ENCODE peak calls at places on chromosomes 5 and 9, in nine cellular contexts. One of them, this sample, is unnamed.

GRCh38 chr9:73446306-73446705 is 294.6 kb downstream of the ANXA1 start:
- ATAC-seq in lung: no peak
- ATAC-seq in natural killer cell: no peak
- ATAC-seq in activated T-helper 17 cell treated with anti-CD3 and anti-CD28 coated beads, Interleukin-2, amount 50 U/mL, for 72 hours: no peak
- ATAC-seq in CD4-positive, alpha-beta T cell: no peak
- ATAC-seq in activated CD4-positive, alpha-beta T cell treated with anti-CD3 and anti-CD28 coated beads for 36 hours: no peak
- ATAC-seq in Right ventricle myocardium superior: peak; percentile 44
- ATAC-seq in stimulated activated naive B cell treated with anti-CD40 and anti-IgM and Interleukin-4, amounts not matched to agents 10 μg/mL and 1 μg/mL and 100 μg/mL, for 72 hours: no peak
- ATAC-seq in HCT116: no peak
- ATAC-seq in this sample: no peak

GRCh38 chr9:73089304-73089985 is 62.2 kb upstream of the ANXA1 start:
- ATAC-seq in lung: no peak
- ATAC-seq in natural killer cell: no peak
- ATAC-seq in activated T-helper 17 cell treated with anti-CD3 and anti-CD28 coated beads, Interleukin-2, amount 50 U/mL, for 72 hours: no peak
- ATAC-seq in CD4-positive, alpha-beta T cell: no peak
- ATAC-seq in activated CD4-positive, alpha-beta T cell treated with anti-CD3 and anti-CD28 coated beads for 36 hours: no peak
- ATAC-seq in Right ventricle myocardium superior: no peak
- ATAC-seq in stimulated activated naive B cell treated with anti-CD40 and anti-IgM and Interleukin-4, amounts not matched to agents 10 μg/mL and 1 μg/mL and 100 μg/mL, for 72 hours: no peak
- ATAC-seq in HCT116: no peak
- ATAC-seq in this sample: no peak

GRCh38 chr5:126680215-126680817 is 79.6 kb downstream of the PHAX start:
- ATAC-seq in lung: no peak
- ATAC-seq in natural killer cell: no peak
- ATAC-seq in activated T-helper 17 cell treated with anti-CD3 and anti-CD28 coated beads, Interleukin-2, amount 50 U/mL, for 72 hours: no peak
- ATAC-seq in CD4-positive, alpha-beta T cell: no peak
- ATAC-seq in activated CD4-positive, alpha-beta T cell treated with anti-CD3 and anti-CD28 coated beads for 36 hours: no peak
- ATAC-seq in Right ventricle myocardium superior: no peak
- ATAC-seq in stimulated activated naive B cell treated with anti-CD40 and anti-IgM and Interleukin-4, amounts not matched to agents 10 μg/mL and 1 μg/mL and 100 μg/mL, for 72 hours: peak; percentile 37
- ATAC-seq in HCT116: no peak
- ATAC-seq in this sample: no peak

GRCh38 chr9:24487946-24488345 is 57.8 kb downstream of the IZUMO3 start:
- ATAC-seq in lung: no peak
- ATAC-seq in natural killer cell: no peak
- ATAC-seq in activated T-helper 17 cell treated with anti-CD3 and anti-CD28 coated beads, Interleukin-2, amount 50 U/mL, for 72 hours: no peak
- ATAC-seq in CD4-positive, alpha-beta T cell: no peak
- ATAC-seq in activated CD4-positive, alpha-beta T cell treated with anti-CD3 and anti-CD28 coated beads for 36 hours: no peak
- ATAC-seq in Right ventricle myocardium superior: no peak
- ATAC-seq in stimulated activated naive B cell treated with anti-CD40 and anti-IgM and Interleukin-4, amounts not matched to agents 10 μg/mL and 1 μg/mL and 100 μg/mL, for 72 hours: no peak
- ATAC-seq in HCT116: no peak
- ATAC-seq in this sample: no peak

GRCh38 chr5:138349842-138350635 is 2.4 kb upstream of the KDM3B start:
- ATAC-seq in lung: no peak
- ATAC-seq in natural killer cell: no peak
- ATAC-seq in activated T-helper 17 cell treated with anti-CD3 and anti-CD28 coated beads, Interleukin-2, amount 50 U/mL, for 72 hours: no peak
- ATAC-seq in CD4-positive, alpha-beta T cell: no peak
- ATAC-seq in activated CD4-positive, alpha-beta T cell treated with anti-CD3 and anti-CD28 coated beads for 36 hours: no peak
- ATAC-seq in Right ventricle myocardium superior: peak; percentile 46
- ATAC-seq in stimulated activated naive B cell treated with anti-CD40 and anti-IgM and Interleukin-4, amounts not matched to agents 10 μg/mL and 1 μg/mL and 100 μg/mL, for 72 hours: no peak
- ATAC-seq in HCT116: no peak
- ATAC-seq in this sample: no peak

GRCh38 chr9:132161743-132162187 is at the start of gene NTNG2:
- ATAC-seq in lung: no peak
- ATAC-seq in natural killer cell: peak; percentile 10
- ATAC-seq in activated T-helper 17 cell treated with anti-CD3 and anti-CD28 coated beads, Interleukin-2, amount 50 U/mL, for 72 hours: no peak
- ATAC-seq in CD4-positive, alpha-beta T cell: no peak
- ATAC-seq in activated CD4-positive, alpha-beta T cell treated with anti-CD3 and anti-CD28 coated beads for 36 hours: no peak
- ATAC-seq in Right ventricle myocardium superior: no peak
- ATAC-seq in stimulated activated naive B cell treated with anti-CD40 and anti-IgM and Interleukin-4, amounts not matched to agents 10 μg/mL and 1 μg/mL and 100 μg/mL, for 72 hours: peak; percentile 23
- ATAC-seq in HCT116: no peak
- ATAC-seq in this sample: no peak

GRCh38 chr9:125843646-125844045 is 96.5 kb downstream of the PBX3 start:
- ATAC-seq in lung: no peak
- ATAC-seq in natural killer cell: no peak
- ATAC-seq in activated T-helper 17 cell treated with anti-CD3 and anti-CD28 coated beads, Interleukin-2, amount 50 U/mL, for 72 hours: no peak
- ATAC-seq in CD4-positive, alpha-beta T cell: no peak
- ATAC-seq in activated CD4-positive, alpha-beta T cell treated with anti-CD3 and anti-CD28 coated beads for 36 hours: no peak
- ATAC-seq in Right ventricle myocardium superior: peak; percentile 67
- ATAC-seq in stimulated activated naive B cell treated with anti-CD40 and anti-IgM and Interleukin-4, amounts not matched to agents 10 μg/mL and 1 μg/mL and 100 μg/mL, for 72 hours: no peak
- ATAC-seq in HCT116: no peak
- ATAC-seq in this sample: no peak

GRCh38 chr9:34983209-34983608 is 6.3 kb upstream of the DNAJB5 start:
- ATAC-seq in lung: no peak
- ATAC-seq in natural killer cell: no peak
- ATAC-seq in activated T-helper 17 cell treated with anti-CD3 and anti-CD28 coated beads, Interleukin-2, amount 50 U/mL, for 72 hours: no peak
- ATAC-seq in CD4-positive, alpha-beta T cell: peak; percentile 30
- ATAC-seq in activated CD4-positive, alpha-beta T cell treated with anti-CD3 and anti-CD28 coated beads for 36 hours: no peak
- ATAC-seq in Right ventricle myocardium superior: no peak
- ATAC-seq in stimulated activated naive B cell treated with anti-CD40 and anti-IgM and Interleukin-4, amounts not matched to agents 10 μg/mL and 1 μg/mL and 100 μg/mL, for 72 hours: peak; percentile 49
- ATAC-seq in HCT116: no peak
- ATAC-seq in this sample: no peak

GRCh38 chr5:23466401-23466886 is 41.0 kb upstream of the PRDM9 start:
- ATAC-seq in lung: no peak
- ATAC-seq in natural killer cell: no peak
- ATAC-seq in activated T-helper 17 cell treated with anti-CD3 and anti-CD28 coated beads, Interleukin-2, amount 50 U/mL, for 72 hours: no peak
- ATAC-seq in CD4-positive, alpha-beta T cell: no peak
- ATAC-seq in activated CD4-positive, alpha-beta T cell treated with anti-CD3 and anti-CD28 coated beads for 36 hours: no peak
- ATAC-seq in Right ventricle myocardium superior: no peak
- ATAC-seq in stimulated activated naive B cell treated with anti-CD40 and anti-IgM and Interleukin-4, amounts not matched to agents 10 μg/mL and 1 μg/mL and 100 μg/mL, for 72 hours: no peak
- ATAC-seq in HCT116: no peak
- ATAC-seq in this sample: no peak

GRCh38 chr5:65059681-65060598 is 291.2 kb downstream of the CWC27 start:
- ATAC-seq in lung: no peak
- ATAC-seq in natural killer cell: no peak
- ATAC-seq in activated T-helper 17 cell treated with anti-CD3 and anti-CD28 coated beads, Interleukin-2, amount 50 U/mL, for 72 hours: peak; percentile 91
- ATAC-seq in CD4-positive, alpha-beta T cell: no peak
- ATAC-seq in activated CD4-positive, alpha-beta T cell treated with anti-CD3 and anti-CD28 coated beads for 36 hours: peak; percentile 83
- ATAC-seq in Right ventricle myocardium superior: no peak
- ATAC-seq in stimulated activated naive B cell treated with anti-CD40 and anti-IgM and Interleukin-4, amounts not matched to agents 10 μg/mL and 1 μg/mL and 100 μg/mL, for 72 hours: peak; percentile 14
- ATAC-seq in HCT116: no peak
- ATAC-seq in this sample: no peak

GRCh38 chr5:54296386-54296785 is 14.0 kb downstream of the ARL15 start:
- ATAC-seq in lung: peak; percentile 47
- ATAC-seq in natural killer cell: no peak
- ATAC-seq in activated T-helper 17 cell treated with anti-CD3 and anti-CD28 coated beads, Interleukin-2, amount 50 U/mL, for 72 hours: no peak
- ATAC-seq in CD4-positive, alpha-beta T cell: no peak
- ATAC-seq in activated CD4-positive, alpha-beta T cell treated with anti-CD3 and anti-CD28 coated beads for 36 hours: no peak
- ATAC-seq in Right ventricle myocardium superior: peak; percentile 74
- ATAC-seq in stimulated activated naive B cell treated with anti-CD40 and anti-IgM and Interleukin-4, amounts not matched to agents 10 μg/mL and 1 μg/mL and 100 μg/mL, for 72 hours: no peak
- ATAC-seq in HCT116: no peak
- ATAC-seq in this sample: no peak

GRCh38 chr5:14483504-14484157 is 98.0 kb upstream of the OTULINL start:
- ATAC-seq in lung: no peak
- ATAC-seq in natural killer cell: no peak
- ATAC-seq in activated T-helper 17 cell treated with anti-CD3 and anti-CD28 coated beads, Interleukin-2, amount 50 U/mL, for 72 hours: no peak
- ATAC-seq in CD4-positive, alpha-beta T cell: no peak
- ATAC-seq in activated CD4-positive, alpha-beta T cell treated with anti-CD3 and anti-CD28 coated beads for 36 hours: no peak
- ATAC-seq in Right ventricle myocardium superior: peak; percentile 28
- ATAC-seq in stimulated activated naive B cell treated with anti-CD40 and anti-IgM and Interleukin-4, amounts not matched to agents 10 μg/mL and 1 μg/mL and 100 μg/mL, for 72 hours: no peak
- ATAC-seq in HCT116: no peak
- ATAC-seq in this sample: no peak

GRCh38 chr9:7111413-7111812 is 353.6 kb downstream of the KDM4C start:
- ATAC-seq in lung: no peak
- ATAC-seq in natural killer cell: no peak
- ATAC-seq in activated T-helper 17 cell treated with anti-CD3 and anti-CD28 coated beads, Interleukin-2, amount 50 U/mL, for 72 hours: no peak
- ATAC-seq in CD4-positive, alpha-beta T cell: no peak
- ATAC-seq in activated CD4-positive, alpha-beta T cell treated with anti-CD3 and anti-CD28 coated beads for 36 hours: no peak
- ATAC-seq in Right ventricle myocardium superior: no peak
- ATAC-seq in stimulated activated naive B cell treated with anti-CD40 and anti-IgM and Interleukin-4, amounts not matched to agents 10 μg/mL and 1 μg/mL and 100 μg/mL, for 72 hours: no peak
- ATAC-seq in HCT116: no peak
- ATAC-seq in this sample: no peak

GRCh38 chr5:134582941-134583340 is 49.7 kb downstream of the SAR1B start:
- ATAC-seq in lung: no peak
- ATAC-seq in natural killer cell: no peak
- ATAC-seq in activated T-helper 17 cell treated with anti-CD3 and anti-CD28 coated beads, Interleukin-2, amount 50 U/mL, for 72 hours: no peak
- ATAC-seq in CD4-positive, alpha-beta T cell: no peak
- ATAC-seq in activated CD4-positive, alpha-beta T cell treated with anti-CD3 and anti-CD28 coated beads for 36 hours: no peak
- ATAC-seq in Right ventricle myocardium superior: no peak
- ATAC-seq in stimulated activated naive B cell treated with anti-CD40 and anti-IgM and Interleukin-4, amounts not matched to agents 10 μg/mL and 1 μg/mL and 100 μg/mL, for 72 hours: no peak
- ATAC-seq in HCT116: no peak
- ATAC-seq in this sample: no peak

GRCh38 chr9:1536522-1537170 is 478.5 kb upstream of the SMARCA2 start:
- ATAC-seq in lung: no peak
- ATAC-seq in natural killer cell: no peak
- ATAC-seq in activated T-helper 17 cell treated with anti-CD3 and anti-CD28 coated beads, Interleukin-2, amount 50 U/mL, for 72 hours: peak; percentile 59
- ATAC-seq in CD4-positive, alpha-beta T cell: no peak
- ATAC-seq in activated CD4-positive, alpha-beta T cell treated with anti-CD3 and anti-CD28 coated beads for 36 hours: peak; percentile 60
- ATAC-seq in Right ventricle myocardium superior: no peak
- ATAC-seq in stimulated activated naive B cell treated with anti-CD40 and anti-IgM and Interleukin-4, amounts not matched to agents 10 μg/mL and 1 μg/mL and 100 μg/mL, for 72 hours: no peak
- ATAC-seq in HCT116: no peak
- ATAC-seq in this sample: no peak

GRCh38 chr5:139575751-139576150 is 14.6 kb downstream of the UBE2D2 start:
- ATAC-seq in lung: no peak
- ATAC-seq in natural killer cell: no peak
- ATAC-seq in activated T-helper 17 cell treated with anti-CD3 and anti-CD28 coated beads, Interleukin-2, amount 50 U/mL, for 72 hours: peak; percentile 72
- ATAC-seq in CD4-positive, alpha-beta T cell: peak; percentile 15
- ATAC-seq in activated CD4-positive, alpha-beta T cell treated with anti-CD3 and anti-CD28 coated beads for 36 hours: peak; percentile 81
- ATAC-seq in Right ventricle myocardium superior: no peak
- ATAC-seq in stimulated activated naive B cell treated with anti-CD40 and anti-IgM and Interleukin-4, amounts not matched to agents 10 μg/mL and 1 μg/mL and 100 μg/mL, for 72 hours: peak; percentile 36
- ATAC-seq in HCT116: no peak
- ATAC-seq in this sample: no peak

GRCh38 chr5:148904440-148904839 is 78.0 kb downstream of the ADRB2 start:
- ATAC-seq in lung: peak; percentile 41
- ATAC-seq in natural killer cell: no peak
- ATAC-seq in activated T-helper 17 cell treated with anti-CD3 and anti-CD28 coated beads, Interleukin-2, amount 50 U/mL, for 72 hours: no peak
- ATAC-seq in CD4-positive, alpha-beta T cell: no peak
- ATAC-seq in activated CD4-positive, alpha-beta T cell treated with anti-CD3 and anti-CD28 coated beads for 36 hours: no peak
- ATAC-seq in Right ventricle myocardium superior: peak; percentile 96
- ATAC-seq in stimulated activated naive B cell treated with anti-CD40 and anti-IgM and Interleukin-4, amounts not matched to agents 10 μg/mL and 1 μg/mL and 100 μg/mL, for 72 hours: no peak
- ATAC-seq in HCT116: no peak
- ATAC-seq in this sample: peak; percentile 76

GRCh38 chr5:150289551-150290390 is at the start of gene CAMK2A:
- ATAC-seq in lung: no peak
- ATAC-seq in natural killer cell: no peak
- ATAC-seq in activated T-helper 17 cell treated with anti-CD3 and anti-CD28 coated beads, Interleukin-2, amount 50 U/mL, for 72 hours: no peak
- ATAC-seq in CD4-positive, alpha-beta T cell: no peak
- ATAC-seq in activated CD4-positive, alpha-beta T cell treated with anti-CD3 and anti-CD28 coated beads for 36 hours: no peak
- ATAC-seq in Right ventricle myocardium superior: no peak
- ATAC-seq in stimulated activated naive B cell treated with anti-CD40 and anti-IgM and Interleukin-4, amounts not matched to agents 10 μg/mL and 1 μg/mL and 100 μg/mL, for 72 hours: no peak
- ATAC-seq in HCT116: no peak
- ATAC-seq in this sample: no peak

GRCh38 chr5:92911293-92911692 is 669.7 kb downstream of the NR2F1-AS1 start:
- ATAC-seq in lung: no peak
- ATAC-seq in natural killer cell: no peak
- ATAC-seq in activated T-helper 17 cell treated with anti-CD3 and anti-CD28 coated beads, Interleukin-2, amount 50 U/mL, for 72 hours: no peak
- ATAC-seq in CD4-positive, alpha-beta T cell: no peak
- ATAC-seq in activated CD4-positive, alpha-beta T cell treated with anti-CD3 and anti-CD28 coated beads for 36 hours: no peak
- ATAC-seq in Right ventricle myocardium superior: no peak
- ATAC-seq in stimulated activated naive B cell treated with anti-CD40 and anti-IgM and Interleukin-4, amounts not matched to agents 10 μg/mL and 1 μg/mL and 100 μg/mL, for 72 hours: no peak
- ATAC-seq in HCT116: no peak
- ATAC-seq in this sample: no peak

GRCh38 chr5:145777445-145778063 is 57.6 kb downstream of the PRELID2 start:
- ATAC-seq in lung: no peak
- ATAC-seq in natural killer cell: no peak
- ATAC-seq in activated T-helper 17 cell treated with anti-CD3 and anti-CD28 coated beads, Interleukin-2, amount 50 U/mL, for 72 hours: no peak
- ATAC-seq in CD4-positive, alpha-beta T cell: no peak
- ATAC-seq in activated CD4-positive, alpha-beta T cell treated with anti-CD3 and anti-CD28 coated beads for 36 hours: no peak
- ATAC-seq in Right ventricle myocardium superior: peak; percentile 27
- ATAC-seq in stimulated activated naive B cell treated with anti-CD40 and anti-IgM and Interleukin-4, amounts not matched to agents 10 μg/mL and 1 μg/mL and 100 μg/mL, for 72 hours: no peak
- ATAC-seq in HCT116: no peak
- ATAC-seq in this sample: no peak

GRCh38 chr9:105858284-105858683 is 163.9 kb downstream of the TMEM38B start:
- ATAC-seq in lung: no peak
- ATAC-seq in natural killer cell: no peak
- ATAC-seq in activated T-helper 17 cell treated with anti-CD3 and anti-CD28 coated beads, Interleukin-2, amount 50 U/mL, for 72 hours: peak; percentile 50
- ATAC-seq in CD4-positive, alpha-beta T cell: peak; percentile 80
- ATAC-seq in activated CD4-positive, alpha-beta T cell treated with anti-CD3 and anti-CD28 coated beads for 36 hours: peak; percentile 79
- ATAC-seq in Right ventricle myocardium superior: no peak
- ATAC-seq in stimulated activated naive B cell treated with anti-CD40 and anti-IgM and Interleukin-4, amounts not matched to agents 10 μg/mL and 1 μg/mL and 100 μg/mL, for 72 hours: peak; percentile 100
- ATAC-seq in HCT116: no peak
- ATAC-seq in this sample: no peak

GRCh38 chr5:134349463-134349862 is 17.5 kb downstream of the CDKL3 start:
- ATAC-seq in lung: no peak
- ATAC-seq in natural killer cell: no peak
- ATAC-seq in activated T-helper 17 cell treated with anti-CD3 and anti-CD28 coated beads, Interleukin-2, amount 50 U/mL, for 72 hours: no peak
- ATAC-seq in CD4-positive, alpha-beta T cell: no peak
- ATAC-seq in activated CD4-positive, alpha-beta T cell treated with anti-CD3 and anti-CD28 coated beads for 36 hours: no peak
- ATAC-seq in Right ventricle myocardium superior: no peak
- ATAC-seq in stimulated activated naive B cell treated with anti-CD40 and anti-IgM and Interleukin-4, amounts not matched to agents 10 μg/mL and 1 μg/mL and 100 μg/mL, for 72 hours: no peak
- ATAC-seq in HCT116: no peak
- ATAC-seq in this sample: no peak

GRCh38 chr9:124511426-124511840 is 4.2 kb upstream of the NR5A1 start:
- ATAC-seq in lung: no peak
- ATAC-seq in natural killer cell: no peak
- ATAC-seq in activated T-helper 17 cell treated with anti-CD3 and anti-CD28 coated beads, Interleukin-2, amount 50 U/mL, for 72 hours: no peak
- ATAC-seq in CD4-positive, alpha-beta T cell: no peak
- ATAC-seq in activated CD4-positive, alpha-beta T cell treated with anti-CD3 and anti-CD28 coated beads for 36 hours: no peak
- ATAC-seq in Right ventricle myocardium superior: no peak
- ATAC-seq in stimulated activated naive B cell treated with anti-CD40 and anti-IgM and Interleukin-4, amounts not matched to agents 10 μg/mL and 1 μg/mL and 100 μg/mL, for 72 hours: no peak
- ATAC-seq in HCT116: peak; percentile 53
- ATAC-seq in this sample: no peak

GRCh38 chr9:126550891-126551351 is 62.8 kb upstream of the LMX1B start:
- ATAC-seq in lung: no peak
- ATAC-seq in natural killer cell: no peak
- ATAC-seq in activated T-helper 17 cell treated with anti-CD3 and anti-CD28 coated beads, Interleukin-2, amount 50 U/mL, for 72 hours: no peak
- ATAC-seq in CD4-positive, alpha-beta T cell: no peak
- ATAC-seq in activated CD4-positive, alpha-beta T cell treated with anti-CD3 and anti-CD28 coated beads for 36 hours: no peak
- ATAC-seq in Right ventricle myocardium superior: peak; percentile 82
- ATAC-seq in stimulated activated naive B cell treated with anti-CD40 and anti-IgM and Interleukin-4, amounts not matched to agents 10 μg/mL and 1 μg/mL and 100 μg/mL, for 72 hours: no peak
- ATAC-seq in HCT116: no peak
- ATAC-seq in this sample: no peak

GRCh38 chr9:107397076-107398049 is 92.2 kb downstream of the KLF4 start:
- ATAC-seq in lung: no peak
- ATAC-seq in natural killer cell: no peak
- ATAC-seq in activated T-helper 17 cell treated with anti-CD3 and anti-CD28 coated beads, Interleukin-2, amount 50 U/mL, for 72 hours: no peak
- ATAC-seq in CD4-positive, alpha-beta T cell: no peak
- ATAC-seq in activated CD4-positive, alpha-beta T cell treated with anti-CD3 and anti-CD28 coated beads for 36 hours: no peak
- ATAC-seq in Right ventricle myocardium superior: no peak
- ATAC-seq in stimulated activated naive B cell treated with anti-CD40 and anti-IgM and Interleukin-4, amounts not matched to agents 10 μg/mL and 1 μg/mL and 100 μg/mL, for 72 hours: no peak
- ATAC-seq in HCT116: no peak
- ATAC-seq in this sample: no peak

GRCh38 chr5:157294692-157295091 is 28.8 kb downstream of the CYFIP2 start:
- ATAC-seq in lung: no peak
- ATAC-seq in natural killer cell: no peak
- ATAC-seq in activated T-helper 17 cell treated with anti-CD3 and anti-CD28 coated beads, Interleukin-2, amount 50 U/mL, for 72 hours: no peak
- ATAC-seq in CD4-positive, alpha-beta T cell: peak; percentile 12
- ATAC-seq in activated CD4-positive, alpha-beta T cell treated with anti-CD3 and anti-CD28 coated beads for 36 hours: no peak
- ATAC-seq in Right ventricle myocardium superior: no peak
- ATAC-seq in stimulated activated naive B cell treated with anti-CD40 and anti-IgM and Interleukin-4, amounts not matched to agents 10 μg/mL and 1 μg/mL and 100 μg/mL, for 72 hours: no peak
- ATAC-seq in HCT116: peak; percentile 65
- ATAC-seq in this sample: no peak

GRCh38 chr9:122151267-122151828 is 8.2 kb downstream of the NDUFA8 start:
- ATAC-seq in lung: no peak
- ATAC-seq in natural killer cell: no peak
- ATAC-seq in activated T-helper 17 cell treated with anti-CD3 and anti-CD28 coated beads, Interleukin-2, amount 50 U/mL, for 72 hours: no peak
- ATAC-seq in CD4-positive, alpha-beta T cell: no peak
- ATAC-seq in activated CD4-positive, alpha-beta T cell treated with anti-CD3 and anti-CD28 coated beads for 36 hours: no peak
- ATAC-seq in Right ventricle myocardium superior: peak; percentile 62
- ATAC-seq in stimulated activated naive B cell treated with anti-CD40 and anti-IgM and Interleukin-4, amounts not matched to agents 10 μg/mL and 1 μg/mL and 100 μg/mL, for 72 hours: no peak
- ATAC-seq in HCT116: no peak
- ATAC-seq in this sample: peak; percentile 43

GRCh38 chr9:14320272-14321245 is 6.6 kb upstream of the NFIB start:
- ATAC-seq in lung: no peak
- ATAC-seq in natural killer cell: no peak
- ATAC-seq in activated T-helper 17 cell treated with anti-CD3 and anti-CD28 coated beads, Interleukin-2, amount 50 U/mL, for 72 hours: peak; percentile 19
- ATAC-seq in CD4-positive, alpha-beta T cell: no peak
- ATAC-seq in activated CD4-positive, alpha-beta T cell treated with anti-CD3 and anti-CD28 coated beads for 36 hours: no peak
- ATAC-seq in Right ventricle myocardium superior: no peak
- ATAC-seq in stimulated activated naive B cell treated with anti-CD40 and anti-IgM and Interleukin-4, amounts not matched to agents 10 μg/mL and 1 μg/mL and 100 μg/mL, for 72 hours: no peak
- ATAC-seq in HCT116: no peak
- ATAC-seq in this sample: no peak

GRCh38 chr5:107425541-107426031 is 245.2 kb downstream of the EFNA5 start:
- ATAC-seq in lung: peak; percentile 44
- ATAC-seq in natural killer cell: no peak
- ATAC-seq in activated T-helper 17 cell treated with anti-CD3 and anti-CD28 coated beads, Interleukin-2, amount 50 U/mL, for 72 hours: no peak
- ATAC-seq in CD4-positive, alpha-beta T cell: no peak
- ATAC-seq in activated CD4-positive, alpha-beta T cell treated with anti-CD3 and anti-CD28 coated beads for 36 hours: no peak
- ATAC-seq in Right ventricle myocardium superior: no peak
- ATAC-seq in stimulated activated naive B cell treated with anti-CD40 and anti-IgM and Interleukin-4, amounts not matched to agents 10 μg/mL and 1 μg/mL and 100 μg/mL, for 72 hours: no peak
- ATAC-seq in HCT116: peak; percentile 90
- ATAC-seq in this sample: no peak

GRCh38 chr9:25677301-25678146 is 720 bp downstream of the TUSC1 start:
- ATAC-seq in lung: peak; percentile 93
- ATAC-seq in natural killer cell: peak; percentile 44
- ATAC-seq in activated T-helper 17 cell treated with anti-CD3 and anti-CD28 coated beads, Interleukin-2, amount 50 U/mL, for 72 hours: no peak
- ATAC-seq in CD4-positive, alpha-beta T cell: no peak
- ATAC-seq in activated CD4-positive, alpha-beta T cell treated with anti-CD3 and anti-CD28 coated beads for 36 hours: peak; percentile 79
- ATAC-seq in Right ventricle myocardium superior: peak; percentile 98
- ATAC-seq in stimulated activated naive B cell treated with anti-CD40 and anti-IgM and Interleukin-4, amounts not matched to agents 10 μg/mL and 1 μg/mL and 100 μg/mL, for 72 hours: peak; percentile 83
- ATAC-seq in HCT116: no peak
- ATAC-seq in this sample: peak; percentile 96

GRCh38 chr9:89815061-89815902 is 210.5 kb downstream of the GADD45G start:
- ATAC-seq in lung: no peak
- ATAC-seq in natural killer cell: no peak
- ATAC-seq in activated T-helper 17 cell treated with anti-CD3 and anti-CD28 coated beads, Interleukin-2, amount 50 U/mL, for 72 hours: no peak
- ATAC-seq in CD4-positive, alpha-beta T cell: no peak
- ATAC-seq in activated CD4-positive, alpha-beta T cell treated with anti-CD3 and anti-CD28 coated beads for 36 hours: no peak
- ATAC-seq in Right ventricle myocardium superior: no peak
- ATAC-seq in stimulated activated naive B cell treated with anti-CD40 and anti-IgM and Interleukin-4, amounts not matched to agents 10 μg/mL and 1 μg/mL and 100 μg/mL, for 72 hours: peak; percentile 63
- ATAC-seq in HCT116: no peak
- ATAC-seq in this sample: no peak